ENCODE peak calls at places on chromosomes 12 and 14, in eight cellular contexts. X is activated T-helper 1 cell treated with Interleukin-2 at 50 U/mL for 16 hours; C is GF-D8; K is activated CD8-positive, alpha-beta memory T cell treated with anti-CD3 and anti-CD28 coated beads, Interleukin-2, amount 10 ng/mL, durations not matched to agents 7 days and 5 days; Y is AG20443; D is GM03348; T is left ventricle myocardium inferior; M is LoVo. J is an unnamed sample.
A peak's percentile ranks its signal among the peaks of the same experiment; 100 is the strongest.

GRCh38 chr12:29278673-29279420 is 102.1 kb downstream of the ERGIC2 start:
- DNase-seq in X (no peak), C (no peak), K (no peak), Y (peak; percentile 28), D (peak; percentile 41), T (no peak), M (no peak), J (no peak)

GRCh38 chr14:71333705-71334104 is 426.4 kb downstream of the PCNX1 start:
- DNase-seq in X (no peak), C (no peak), K (no peak), Y (no peak), D (no peak), T (no peak), M (no peak), J (no peak)

GRCh38 chr14:30888480-30889243 is 14.3 kb downstream of the COCH start:
- DNase-seq in X (no peak), C (no peak), K (no peak), Y (no peak), D (no peak), T (no peak), M (no peak), J (no peak)

GRCh38 chr14:70514168-70515069 is 20.4 kb downstream of the ADAM20 start:
- DNase-seq in X (no peak), C (no peak), K (peak; percentile 54), Y (no peak), D (no peak), T (no peak), M (no peak), J (no peak)

GRCh38 chr14:51507556-51508511 is 143.9 kb upstream of the FRMD6 start:
- DNase-seq in X (no peak), C (no peak), K (no peak), Y (peak; percentile 60), D (peak; percentile 83), T (peak; percentile 66), M (no peak), J (peak; percentile 89)

GRCh38 chr12:52631264-52631663 is 12.9 kb upstream of the KRT73 start:
- DNase-seq in X (no peak), C (no peak), K (peak; percentile 29), Y (no peak), D (no peak), T (no peak), M (no peak), J (no peak)

GRCh38 chr12:95218852-95219171 is 1.2 kb downstream of the VEZT start:
- DNase-seq in X (no peak), C (peak; percentile 41), K (peak; percentile 72), Y (peak; percentile 7), D (no peak), T (no peak), M (peak; percentile 61), J (no peak)

GRCh38 chr14:99966436-99966835 is 98.8 kb upstream of the EVL start:
- DNase-seq in X (no peak), C (no peak), K (no peak), Y (no peak), D (no peak), T (no peak), M (no peak), J (peak; percentile 56)

GRCh38 chr12:61291647-61292046 is 968.6 kb upstream of the USP15 start:
- DNase-seq in X (no peak), C (no peak), K (no peak), Y (no peak), D (no peak), T (no peak), M (no peak), J (no peak)